ENCODE peak calls at places on chromosomes 4 and X, in seven cellular contexts. One of them, this sample, is unnamed.

GRCh38 chr4:43251760-43252317 is 359.3 kb downstream of the GRXCR1 start:
- DNase-seq in endothelial cell: no peak
- DNase-seq in CD8-positive, alpha-beta T cell: no peak
- DNase-seq in IMR-90: peak; percentile 15
- DNase-seq in body of pancreas: no peak
- DNase-seq in epithelial cell of proximal tubule: no peak
- DNase-seq in foreskin keratinocyte: peak; percentile 4
- DNase-seq in this sample: no peak

GRCh38 chr4:6732441-6733357 is 16.7 kb downstream of the BLOC1S4 start:
- DNase-seq in endothelial cell: no peak
- DNase-seq in foreskin keratinocyte: no peak
- DNase-seq in IMR-90: peak; percentile 94
- DNase-seq in CD8-positive, alpha-beta T cell: no peak
- DNase-seq in body of pancreas: peak; percentile 44
- DNase-seq in epithelial cell of proximal tubule: no peak
- DNase-seq in this sample: peak; percentile 58

GRCh38 chr4:5887361-5888221 is 5.3 kb downstream of the CRMP1 start:
- DNase-seq in IMR-90: no peak
- DNase-seq in epithelial cell of proximal tubule: no peak
- DNase-seq in foreskin keratinocyte: no peak
- DNase-seq in CD8-positive, alpha-beta T cell: no peak
- DNase-seq in endothelial cell: peak; percentile 44
- DNase-seq in body of pancreas: no peak
- DNase-seq in this sample: peak; percentile 25

GRCh38 chr4:174539571-174539970 is 17.3 kb upstream of the HPGD start:
- DNase-seq in epithelial cell of proximal tubule: no peak
- DNase-seq in IMR-90: no peak
- DNase-seq in endothelial cell: no peak
- DNase-seq in foreskin keratinocyte: no peak
- DNase-seq in CD8-positive, alpha-beta T cell: no peak
- DNase-seq in body of pancreas: no peak
- DNase-seq in this sample: no peak

GRCh38 chr4:128916832-128917231 is 107.3 kb downstream of the JADE1 start:
- DNase-seq in CD8-positive, alpha-beta T cell: no peak
- DNase-seq in IMR-90: no peak
- DNase-seq in epithelial cell of proximal tubule: no peak
- DNase-seq in body of pancreas: peak; percentile 49
- DNase-seq in foreskin keratinocyte: no peak
- DNase-seq in endothelial cell: no peak
- DNase-seq in this sample: peak; percentile 11

GRCh38 chrX:76109654-76110053 is 63.2 kb upstream of the PBDC1 start:
- DNase-seq in epithelial cell of proximal tubule: no peak
- DNase-seq in foreskin keratinocyte: no peak
- DNase-seq in CD8-positive, alpha-beta T cell: no peak
- DNase-seq in endothelial cell: no peak
- DNase-seq in IMR-90: no peak
- DNase-seq in body of pancreas: no peak
- DNase-seq in this sample: no peak

GRCh38 chr4:59689149-59689548 is 1511.0 kb upstream of the ADGRL3 start:
- DNase-seq in body of pancreas: no peak
- DNase-seq in IMR-90: no peak
- DNase-seq in foreskin keratinocyte: no peak
- DNase-seq in epithelial cell of proximal tubule: no peak
- DNase-seq in CD8-positive, alpha-beta T cell: no peak
- DNase-seq in endothelial cell: no peak
- DNase-seq in this sample: no peak

GRCh38 chr4:38949416-38950051 is 81.9 kb downstream of the FAM114A1 start:
- DNase-seq in endothelial cell: no peak
- DNase-seq in epithelial cell of proximal tubule: no peak
- DNase-seq in body of pancreas: no peak
- DNase-seq in foreskin keratinocyte: peak; percentile 38
- DNase-seq in IMR-90: peak; percentile 70
- DNase-seq in CD8-positive, alpha-beta T cell: peak; percentile 73
- DNase-seq in this sample: no peak

GRCh38 chrX:68995386-68995779 is 166.6 kb downstream of the EFNB1 start:
- DNase-seq in foreskin keratinocyte: no peak
- DNase-seq in body of pancreas: no peak
- DNase-seq in IMR-90: no peak
- DNase-seq in epithelial cell of proximal tubule: no peak
- DNase-seq in CD8-positive, alpha-beta T cell: no peak
- DNase-seq in endothelial cell: no peak
- DNase-seq in this sample: no peak

GRCh38 chr4:8328866-8329559 is 59.5 kb downstream of the HTRA3 start:
- DNase-seq in CD8-positive, alpha-beta T cell: no peak
- DNase-seq in body of pancreas: no peak
- DNase-seq in foreskin keratinocyte: no peak
- DNase-seq in endothelial cell: no peak
- DNase-seq in IMR-90: no peak
- DNase-seq in epithelial cell of proximal tubule: no peak
- DNase-seq in this sample: peak; percentile 5

GRCh38 chrX:16869393-16870094 is 618 bp downstream of the RBBP7 start:
- DNase-seq in IMR-90: peak; percentile 18
- DNase-seq in epithelial cell of proximal tubule: no peak
- DNase-seq in body of pancreas: peak; percentile 19
- DNase-seq in CD8-positive, alpha-beta T cell: peak; percentile 52
- DNase-seq in foreskin keratinocyte: no peak
- DNase-seq in endothelial cell: peak; percentile 47
- DNase-seq in this sample: no peak

GRCh38 chrX:76183289-76184057 is 10.6 kb downstream of the PBDC1 start:
- DNase-seq in epithelial cell of proximal tubule: no peak
- DNase-seq in foreskin keratinocyte: no peak
- DNase-seq in endothelial cell: no peak
- DNase-seq in CD8-positive, alpha-beta T cell: no peak
- DNase-seq in IMR-90: peak; percentile 94
- DNase-seq in body of pancreas: no peak
- DNase-seq in this sample: no peak

GRCh38 chrX:120244395-120244734 is 6.2 kb upstream of the ZBTB33 start:
- DNase-seq in epithelial cell of proximal tubule: no peak
- DNase-seq in endothelial cell: no peak
- DNase-seq in IMR-90: no peak
- DNase-seq in CD8-positive, alpha-beta T cell: no peak
- DNase-seq in body of pancreas: no peak
- DNase-seq in foreskin keratinocyte: no peak
- DNase-seq in this sample: no peak

GRCh38 chr4:113673450-113673849 is 88.1 kb downstream of the CAMK2D start:
- DNase-seq in body of pancreas: no peak
- DNase-seq in epithelial cell of proximal tubule: peak; percentile 13
- DNase-seq in foreskin keratinocyte: peak; percentile 69
- DNase-seq in endothelial cell: no peak
- DNase-seq in CD8-positive, alpha-beta T cell: peak; percentile 26
- DNase-seq in IMR-90: peak; percentile 54
- DNase-seq in this sample: no peak

GRCh38 chr4:108036252-108036651 is 46.6 kb downstream of the HADH start:
- DNase-seq in epithelial cell of proximal tubule: no peak
- DNase-seq in CD8-positive, alpha-beta T cell: peak; percentile 89
- DNase-seq in foreskin keratinocyte: no peak
- DNase-seq in body of pancreas: no peak
- DNase-seq in IMR-90: no peak
- DNase-seq in endothelial cell: no peak
- DNase-seq in this sample: no peak

GRCh38 chr4:91636083-91636482 is 667.7 kb upstream of the GRID2 start:
- DNase-seq in body of pancreas: no peak
- DNase-seq in IMR-90: no peak
- DNase-seq in foreskin keratinocyte: no peak
- DNase-seq in endothelial cell: no peak
- DNase-seq in epithelial cell of proximal tubule: no peak
- DNase-seq in CD8-positive, alpha-beta T cell: no peak
- DNase-seq in this sample: no peak

GRCh38 chr4:164700471-164700870 is 53.5 kb upstream of the SMIM31 start:
- DNase-seq in foreskin keratinocyte: no peak
- DNase-seq in CD8-positive, alpha-beta T cell: no peak
- DNase-seq in endothelial cell: peak; percentile 33
- DNase-seq in IMR-90: no peak
- DNase-seq in epithelial cell of proximal tubule: no peak
- DNase-seq in body of pancreas: no peak
- DNase-seq in this sample: no peak

GRCh38 chr4:22170353-22170752 is 221.8 kb upstream of the KCNIP4 start:
- DNase-seq in CD8-positive, alpha-beta T cell: no peak
- DNase-seq in foreskin keratinocyte: peak; percentile 46
- DNase-seq in body of pancreas: no peak
- DNase-seq in IMR-90: peak; percentile 60
- DNase-seq in endothelial cell: no peak
- DNase-seq in epithelial cell of proximal tubule: peak; percentile 31
- DNase-seq in this sample: no peak

GRCh38 chrX:110212299-110212698 is 105.6 kb downstream of the AMMECR1 start:
- DNase-seq in epithelial cell of proximal tubule: no peak
- DNase-seq in IMR-90: peak; percentile 10
- DNase-seq in CD8-positive, alpha-beta T cell: no peak
- DNase-seq in body of pancreas: no peak
- DNase-seq in endothelial cell: no peak
- DNase-seq in foreskin keratinocyte: no peak
- DNase-seq in this sample: no peak

GRCh38 chr4:176261481-176261880 is 7.5 kb downstream of the ASB5 start:
- DNase-seq in epithelial cell of proximal tubule: no peak
- DNase-seq in foreskin keratinocyte: no peak
- DNase-seq in body of pancreas: no peak
- DNase-seq in IMR-90: peak; percentile 80
- DNase-seq in CD8-positive, alpha-beta T cell: no peak
- DNase-seq in endothelial cell: no peak
- DNase-seq in this sample: no peak

GRCh38 chrX:63635750-63636149 is 149.3 kb downstream of the ARHGEF9 start:
- DNase-seq in body of pancreas: no peak
- DNase-seq in IMR-90: no peak
- DNase-seq in endothelial cell: no peak
- DNase-seq in epithelial cell of proximal tubule: no peak
- DNase-seq in foreskin keratinocyte: no peak
- DNase-seq in CD8-positive, alpha-beta T cell: no peak
- DNase-seq in this sample: no peak

DNA sequence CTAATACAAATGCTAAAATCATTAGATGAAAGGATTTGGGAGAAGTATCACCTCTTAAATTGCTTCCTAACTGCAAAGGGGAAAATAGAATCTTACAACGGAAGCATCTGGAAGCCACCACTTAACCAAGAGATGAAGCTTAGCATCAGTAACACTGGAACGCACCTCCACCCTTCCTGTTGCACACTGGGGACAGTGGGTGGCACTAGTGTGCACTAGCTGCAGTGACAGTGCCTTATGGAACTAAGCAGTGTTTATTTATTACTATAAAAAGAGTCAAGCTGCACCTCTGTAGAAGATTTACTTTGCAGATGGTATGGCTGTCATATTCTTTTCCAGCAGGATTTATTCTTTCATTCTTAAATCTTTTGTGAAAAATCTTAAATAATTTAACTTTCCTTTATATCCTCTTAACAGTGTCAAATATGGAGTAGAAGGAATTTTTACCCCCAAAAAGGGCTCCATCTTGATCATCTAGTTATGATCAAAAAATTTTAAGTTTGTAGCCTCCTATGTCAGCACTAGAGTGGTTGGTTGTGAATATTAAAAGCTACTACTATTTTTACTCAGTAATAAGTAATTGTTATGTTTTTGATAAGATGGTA is 76.7 kb downstream of the SCD5 start:
- DNase-seq in CD8-positive, alpha-beta T cell: no peak
- DNase-seq in foreskin keratinocyte: no peak
- DNase-seq in IMR-90: peak; percentile 26
- DNase-seq in epithelial cell of proximal tubule: no peak
- DNase-seq in endothelial cell: no peak
- DNase-seq in body of pancreas: peak; percentile 35
- DNase-seq in this sample: no peak
- TF ChIP-seq CTCF in CD8-positive, alpha-beta T cell: no peak
- TF ChIP-seq CTCF in foreskin keratinocyte: peak; percentile 44
- TF ChIP-seq CTCF in IMR-90: peak; percentile 35
- TF ChIP-seq CTCF in epithelial cell of proximal tubule: peak; percentile 36
- TF ChIP-seq CTCF in endothelial cell: no peak
- TF ChIP-seq CTCF in body of pancreas: peak; percentile 39
- TF ChIP-seq CTCF in this sample: no peak

DNA sequence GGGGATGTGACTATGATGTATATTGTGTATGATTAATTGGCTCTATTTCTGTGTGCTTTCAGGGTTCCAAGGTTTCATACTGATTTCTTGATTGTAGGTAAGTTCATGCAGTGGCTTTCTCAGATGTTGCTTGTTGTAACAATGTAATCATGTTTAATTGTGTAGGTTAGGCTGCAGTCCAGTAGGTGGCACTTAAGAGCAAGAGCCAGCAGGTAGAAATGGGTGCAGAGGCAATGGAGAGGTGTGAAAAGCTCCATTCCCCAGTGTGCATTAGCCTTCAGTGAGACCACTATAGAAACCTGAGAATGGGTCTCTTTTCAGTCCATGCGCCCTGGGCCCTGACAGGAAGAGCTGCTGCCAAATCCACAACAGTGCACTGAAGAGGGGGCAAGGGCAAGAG is 28.2 kb downstream of the DCAF12L2 start:
- DNase-seq in CD8-positive, alpha-beta T cell: no peak
- DNase-seq in IMR-90: no peak
- DNase-seq in body of pancreas: no peak
- DNase-seq in endothelial cell: peak; percentile 6
- DNase-seq in epithelial cell of proximal tubule: no peak
- DNase-seq in foreskin keratinocyte: no peak
- DNase-seq in this sample: no peak
- TF ChIP-seq CTCF in CD8-positive, alpha-beta T cell: no peak
- TF ChIP-seq CTCF in IMR-90: no peak
- TF ChIP-seq CTCF in body of pancreas: no peak
- TF ChIP-seq CTCF in endothelial cell: no peak
- TF ChIP-seq CTCF in epithelial cell of proximal tubule: peak; percentile 63
- TF ChIP-seq CTCF in foreskin keratinocyte: no peak
- TF ChIP-seq CTCF in this sample: no peak

GRCh38 chrX:128818690-128819089 is 704.6 kb downstream of the SMARCA1 start:
- DNase-seq in CD8-positive, alpha-beta T cell: no peak
- DNase-seq in epithelial cell of proximal tubule: no peak
- DNase-seq in endothelial cell: no peak
- DNase-seq in body of pancreas: no peak
- DNase-seq in IMR-90: no peak
- DNase-seq in foreskin keratinocyte: no peak
- DNase-seq in this sample: no peak

DNA sequence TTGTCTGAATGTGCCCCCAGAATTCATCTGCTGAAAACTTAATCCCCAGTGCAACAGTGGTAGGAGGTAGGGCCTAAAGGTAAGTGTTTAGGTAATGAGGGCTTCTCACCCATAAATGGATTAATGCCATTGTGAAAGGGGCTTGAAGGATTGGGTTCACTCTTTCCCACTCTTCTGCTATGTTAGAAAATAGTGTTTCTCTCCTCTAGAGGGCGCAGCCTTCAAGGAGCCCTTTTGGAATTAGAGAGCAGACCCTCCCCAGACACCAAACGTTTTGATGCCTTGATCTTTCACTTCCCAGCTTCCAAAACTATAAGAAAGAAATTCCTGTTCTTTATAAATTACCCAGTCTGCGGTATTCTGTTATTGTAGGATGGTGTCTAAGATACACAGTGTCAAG is 706.4 kb downstream of the SMARCA1 start:
- DNase-seq in epithelial cell of proximal tubule: no peak
- DNase-seq in endothelial cell: peak; percentile 8
- DNase-seq in body of pancreas: no peak
- DNase-seq in IMR-90: no peak
- DNase-seq in CD8-positive, alpha-beta T cell: no peak
- DNase-seq in foreskin keratinocyte: no peak
- DNase-seq in this sample: no peak
- TF ChIP-seq CTCF in epithelial cell of proximal tubule: peak; percentile 48
- TF ChIP-seq CTCF in endothelial cell: peak; percentile 55
- TF ChIP-seq CTCF in body of pancreas: no peak
- TF ChIP-seq CTCF in IMR-90: peak; percentile 2
- TF ChIP-seq CTCF in CD8-positive, alpha-beta T cell: no peak
- TF ChIP-seq CTCF in foreskin keratinocyte: no peak
- TF ChIP-seq CTCF in this sample: no peak

DNA sequence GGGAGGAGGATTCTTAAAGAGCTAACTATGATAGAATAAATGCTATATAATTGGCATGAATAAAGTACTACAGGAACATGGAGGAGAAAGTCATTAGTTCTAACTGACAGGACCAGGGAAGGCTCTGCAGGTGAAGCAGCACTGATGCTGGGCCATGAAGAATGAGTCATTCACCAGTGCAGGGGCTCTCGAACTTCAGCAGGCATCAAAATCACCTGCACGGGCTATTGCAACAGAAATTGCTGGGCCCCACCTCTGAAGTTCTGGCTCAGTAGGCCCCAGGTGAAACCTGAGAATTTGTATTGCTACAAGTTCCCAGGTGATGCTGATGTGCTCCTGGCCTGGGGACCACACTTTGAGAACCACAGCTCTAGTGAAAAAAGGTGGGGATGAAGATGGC is 33.7 kb downstream of the TMEM150C start:
- DNase-seq in foreskin keratinocyte: no peak
- DNase-seq in epithelial cell of proximal tubule: no peak
- DNase-seq in endothelial cell: no peak
- DNase-seq in IMR-90: no peak
- DNase-seq in CD8-positive, alpha-beta T cell: no peak
- DNase-seq in body of pancreas: no peak
- DNase-seq in this sample: no peak
- TF ChIP-seq CTCF in foreskin keratinocyte: no peak
- TF ChIP-seq CTCF in epithelial cell of proximal tubule: no peak
- TF ChIP-seq CTCF in endothelial cell: no peak
- TF ChIP-seq CTCF in IMR-90: no peak
- TF ChIP-seq CTCF in CD8-positive, alpha-beta T cell: no peak
- TF ChIP-seq CTCF in body of pancreas: no peak
- TF ChIP-seq CTCF in this sample: no peak